ENCODE peak calls at places on chromosomes 2 and 18, in eight cellular contexts. P, O, F, H, Q, M, T and U are unnamed samples.

GRCh38 chr18:63237486-63237885 is 82.1 kb downstream of the BCL2 start:
- DNase-seq in P (no peak), O (no peak), F (no peak), H (no peak), Q (no peak), M (no peak), T (no peak), U (no peak)

GRCh38 chr18:44841769-44842587 is 161.3 kb downstream of the SETBP1 start:
- DNase-seq in P (no peak), O (no peak), F (no peak), H (no peak), Q (no peak), M (no peak), T (no peak), U (no peak)

GRCh38 chr2:222000326-222000725 is 298.5 kb downstream of the PAX3 start:
- DNase-seq in P (peak; percentile 57), O (no peak), F (peak; percentile 89), H (no peak), Q (no peak), M (no peak), T (no peak), U (no peak)

GRCh38 chr2:47073641-47074040 is 81.5 kb downstream of the STPG4 start:
- DNase-seq in P (no peak), O (no peak), F (no peak), H (no peak), Q (no peak), M (no peak), T (no peak), U (no peak)

GRCh38 chr2:9991829-9992273 is 40.4 kb downstream of the GRHL1 start:
- DNase-seq in P (peak; percentile 68), O (no peak), F (no peak), H (no peak), Q (no peak), M (no peak), T (no peak), U (no peak)

GRCh38 chr2:96533292-96534073 is 3.1 kb upstream of the ARID5A start:
- DNase-seq in P (peak; percentile 94), O (no peak), F (no peak), H (no peak), Q (no peak), M (no peak), T (no peak), U (no peak)

GRCh38 chr18:41326311-41326710 is 628.7 kb upstream of the PIK3C3 start:
- DNase-seq in P (peak; percentile 47), O (no peak), F (no peak), H (no peak), Q (no peak), M (no peak), T (no peak), U (no peak)

GRCh38 chr2:146734042-146734715 is 1110.7 kb upstream of the ACVR2A start:
- DNase-seq in P (peak; percentile 59), O (peak; percentile 12), F (peak; percentile 17), H (no peak), Q (peak; percentile 7), M (peak; percentile 3), T (no peak), U (peak; percentile 59)

GRCh38 chr2:29115797-29116781 is 874 bp downstream of the CLIP4 start:
- DNase-seq in P (peak; percentile 91), O (peak; percentile 60), F (peak; percentile 29), H (peak; percentile 64), Q (no peak), M (peak; percentile 32), T (no peak), U (no peak)